ENCODE peak calls at places on chromosomes 11 and 22, in ten cellular contexts. H is Peyer's patch, S is tibial nerve, E is esophagus muscularis mucosa, O is body of pancreas, K is adrenal gland, F is IMR-90, Y is HCT116, B is endothelial cell of umbilical vein, Q is right lobe of liver. X is an unnamed sample.

GRCh38 chr22:35769974-35770373 is 52.3 kb downstream of the APOL5 start:
- DNase-seq in H (no peak), S (no peak), E (no peak), O (no peak), K (no peak), F (no peak), Y (no peak), B (no peak), Q (no peak), X (no peak)

GRCh38 chr11:2367266-2368160 is 9.6 kb upstream of the CD81 start:
- DNase-seq in H (no peak), S (no peak), E (no peak), O (no peak), K (no peak), F (no peak), Y (no peak), B (no peak), Q (peak; percentile 76), X (no peak)

GRCh38 chr22:36998620-36999351 is 20.5 kb downstream of the TST start:
- DNase-seq in H (no peak), S (no peak), E (no peak), O (no peak), K (peak; percentile 72), F (peak; percentile 15), Y (peak; percentile 58), B (no peak), Q (no peak), X (no peak)

GRCh38 chr22:37880668-37881440 is 25.2 kb upstream of the MICALL1 start:
- DNase-seq in H (no peak), S (no peak), E (no peak), O (no peak), K (no peak), F (peak; percentile 84), Y (no peak), B (peak; percentile 75), Q (no peak), X (no peak)

GRCh38 chr11:19558189-19558986 is 154.2 kb upstream of the NAV2 start:
- DNase-seq in H (no peak), S (no peak), E (no peak), O (no peak), K (no peak), F (no peak), Y (no peak), B (no peak), Q (no peak), X (no peak)

GRCh38 chr22:27613099-27614089 is 188.2 kb downstream of the MN1 start:
- DNase-seq in H (no peak), S (no peak), E (no peak), O (no peak), K (no peak), F (no peak), Y (no peak), B (no peak), Q (no peak), X (no peak)

GRCh38 chr11:96052921-96053631 is 129.2 kb upstream of the MTMR2 start:
- DNase-seq in H (no peak), S (no peak), E (no peak), O (no peak), K (no peak), F (peak; percentile 62), Y (no peak), B (no peak), Q (no peak), X (no peak)

GRCh38 chr11:70483077-70483861 is 84.9 kb downstream of the CTTN start:
- DNase-seq in H (peak; percentile 57), S (peak; percentile 14), E (no peak), O (no peak), K (peak; percentile 64), F (peak; percentile 60), Y (peak; percentile 60), B (no peak), Q (no peak), X (no peak)

GRCh38 chr22:40423882-40424640 is 53.7 kb downstream of the SGSM3 start:
- DNase-seq in H (no peak), S (no peak), E (no peak), O (no peak), K (no peak), F (no peak), Y (no peak), B (no peak), Q (no peak), X (peak; percentile 50)

GRCh38 chr11:58730507-58731089 is 1.1 kb downstream of the GLYAT start:
- DNase-seq in H (no peak), S (no peak), E (no peak), O (no peak), K (no peak), F (no peak), Y (no peak), B (no peak), Q (no peak), X (no peak)

GRCh38 chr11:95849087-95849825 is 59.0 kb downstream of the CEP57 start:
- DNase-seq in H (no peak), S (peak; percentile 64), E (no peak), O (peak; percentile 26), K (peak; percentile 54), F (peak; percentile 82), Y (peak; percentile 32), B (peak; percentile 82), Q (no peak), X (peak; percentile 69)

GRCh38 chr11:47477323-47477722 is 28.4 kb upstream of the RAPSN start:
- DNase-seq in H (no peak), S (no peak), E (no peak), O (no peak), K (peak; percentile 72), F (peak; percentile 69), Y (no peak), B (peak; percentile 67), Q (peak; percentile 8), X (no peak)

GRCh38 chr11:33387586-33387985 is 130.4 kb downstream of the HIPK3 start:
- DNase-seq in H (no peak), S (no peak), E (no peak), O (no peak), K (no peak), F (no peak), Y (no peak), B (no peak), Q (no peak), X (no peak)

GRCh38 chr11:29184939-29185890 is 831.6 kb downstream of the KCNA4 start:
- DNase-seq in H (no peak), S (no peak), E (no peak), O (no peak), K (no peak), F (peak; percentile 98), Y (no peak), B (no peak), Q (no peak), X (no peak)

GRCh38 chr11:87299041-87299481 is 261.3 kb downstream of the TMEM135 start:
- DNase-seq in H (no peak), S (no peak), E (no peak), O (no peak), K (no peak), F (no peak), Y (no peak), B (no peak), Q (no peak), X (no peak)

GRCh38 chr11:109695696-109696095 is 273.7 kb downstream of the C11orf87 start:
- DNase-seq in H (no peak), S (no peak), E (no peak), O (no peak), K (no peak), F (peak; percentile 10), Y (no peak), B (no peak), Q (no peak), X (no peak)

GRCh38 chr11:29448246-29448877 is 568.5 kb downstream of the KCNA4 start:
- DNase-seq in H (no peak), S (no peak), E (no peak), O (no peak), K (peak; percentile 61), F (peak; percentile 25), Y (peak; percentile 2), B (peak; percentile 54), Q (no peak), X (no peak)

GRCh38 chr11:120222916-120223315 is 12.1 kb downstream of the OAF start:
- DNase-seq in H (no peak), S (no peak), E (no peak), O (no peak), K (no peak), F (no peak), Y (no peak), B (no peak), Q (no peak), X (no peak)

GRCh38 chr11:111362887-111363411 is 16.1 kb downstream of the POU2AF1 start:
- DNase-seq in H (no peak), S (no peak), E (no peak), O (peak; percentile 88), K (no peak), F (no peak), Y (no peak), B (no peak), Q (peak; percentile 93), X (no peak)
- TF ChIP-seq POLR2A in H (no peak), S (no peak), E (no peak), O (no peak), K (no peak), F (no peak), Y (no peak), B (no peak), Q (peak; percentile 38), X (no peak)

GRCh38 chr11:14386081-14386480 is 27.1 kb upstream of the RRAS2 start:
- DNase-seq in H (no peak), S (no peak), E (no peak), O (no peak), K (no peak), F (no peak), Y (no peak), B (no peak), Q (no peak), X (no peak)
- H3K27me3 ChIP-seq in H (no peaks in the 10 kb centered on the region), S (no peaks in the 10 kb centered on the region), E (no peaks in the 10 kb centered on the region), O (no peaks in the 10 kb centered on the region), K (no peaks in the 10 kb centered on the region), F (no peaks in the 10 kb centered on the region), Y (no peaks in the 10 kb centered on the region), B (no peaks in the 10 kb centered on the region), Q (no peaks in the 10 kb centered on the region), X (no peaks in the 10 kb centered on the region)

GRCh38 chr11:63761870-63762661 is 6.5 kb downstream of the ZFTA start:
- DNase-seq in H (no peak), S (no peak), E (no peak), O (no peak), K (peak; percentile 14), F (no peak), Y (no peak), B (no peak), Q (peak; percentile 46), X (peak; percentile 71)
- H3K36me3 ChIP-seq in H (peaks cover 17% of the 10 kb centered on the region), S (no peaks in the 10 kb centered on the region), E (no peaks in the 10 kb centered on the region), O (peaks cover 3% of the 10 kb centered on the region), K (peaks cover 16% of the 10 kb centered on the region), F (peaks cover 39% of the 10 kb centered on the region), Y (peaks cover 5% of the 10 kb centered on the region), B (peaks cover 11% of the 10 kb centered on the region), Q (no peaks in the 10 kb centered on the region), X (no peaks in the 10 kb centered on the region)

GRCh38 chr22:46070722-46071450 is 79.4 kb upstream of the PPARA start:
- DNase-seq in H (peak; percentile 82), S (no peak), E (no peak), O (peak; percentile 68), K (peak; percentile 68), F (peak; percentile 54), Y (no peak), B (peak; percentile 57), Q (peak; percentile 81), X (peak; percentile 81)
- TF ChIP-seq POLR2A in H (no peak), S (no peak), E (peak; percentile 42), O (peak; percentile 40), K (no peak), F (no peak), Y (no peak), B (no peak), Q (no peak), X (no peak)

GRCh38 chr22:22397292-22397870 is 111.2 kb downstream of the ZNF280B start:
- DNase-seq in H (no peak), S (peak; percentile 46), E (peak; percentile 91), O (no peak), K (peak; percentile 48), F (no peak), Y (peak; percentile 24), B (no peak), Q (no peak), X (peak; percentile 80)
- H3K27me3 ChIP-seq in H (no peaks in the 10 kb centered on the region), S (no peaks in the 10 kb centered on the region), E (peaks cover 31% of the 10 kb centered on the region), O (no peaks in the 10 kb centered on the region), K (no peaks in the 10 kb centered on the region), F (peaks cover 12% of the 10 kb centered on the region), Y (no peaks in the 10 kb centered on the region), B (peaks cover 12% of the 10 kb centered on the region), Q (no peaks in the 10 kb centered on the region), X (no peaks in the 10 kb centered on the region)